ENCODE peak calls at places on chromosomes 7 and 10, in nine cellular contexts. D, Q, F, O, Y, L, V, W and I are unnamed samples.

GRCh38 chr7:137867289-137867688 is 20.5 kb upstream of the DGKI start:
- DNase-seq in D (no peak), Q (no peak), F (no peak), O (no peak), Y (no peak), L (no peak), V (no peak), W (no peak), I (no peak)

GRCh38 chr10:86585037-86585725 is 63.6 kb upstream of the WAPL start:
- DNase-seq in D (peak), Q (peak), F (peak), O (peak), Y (peak), L (peak), V (peak), W (peak), I (peak)

GRCh38 chr10:96228408-96229019 is 42.9 kb downstream of the BLNK start:
- DNase-seq in D (no peak), Q (no peak), F (no peak), O (no peak), Y (no peak), L (no peak), V (no peak), W (no peak), I (no peak)

GRCh38 chr7:44791278-44792219 is 4.9 kb upstream of the PPIA start:
- DNase-seq in D (no peak), Q (no peak), F (no peak), O (no peak), Y (no peak), L (no peak), V (no peak), W (peak), I (no peak)

GRCh38 chr10:88990528-88991160 is at the start of gene FAS:
- DNase-seq in D (peak), Q (peak), F (peak), O (peak), Y (peak), L (peak), V (peak), W (peak), I (peak)

GRCh38 chr10:3763852-3764625 is 21.0 kb downstream of the KLF6 start:
- DNase-seq in D (no peak), Q (no peak), F (no peak), O (no peak), Y (no peak), L (no peak), V (no peak), W (peak), I (no peak)

GRCh38 chr7:129781128-129781855 is 169.8 kb downstream of the NRF1 start:
- DNase-seq in D (no peak), Q (no peak), F (no peak), O (no peak), Y (peak), L (peak), V (no peak), W (peak), I (peak)

GRCh38 chr10:75261813-75262725 is 26.3 kb upstream of the COMTD1 start:
- DNase-seq in D (no peak), Q (no peak), F (no peak), O (no peak), Y (no peak), L (no peak), V (no peak), W (no peak), I (no peak)

GRCh38 chr10:64537112-64537511 is 1015.9 kb downstream of the REEP3 start:
- DNase-seq in D (no peak), Q (no peak), F (no peak), O (no peak), Y (no peak), L (no peak), V (no peak), W (no peak), I (no peak)

GRCh38 chr10:43384252-43385221 is 13.1 kb downstream of the FXYD4 start:
- DNase-seq in D (no peak), Q (no peak), F (peak), O (no peak), Y (no peak), L (no peak), V (no peak), W (no peak), I (peak)

GRCh38 chr10:77846718-77847311 is 79.7 kb downstream of the DLG5 start:
- DNase-seq in D (peak), Q (peak), F (peak), O (peak), Y (peak), L (peak), V (peak), W (peak), I (peak)

GRCh38 chr7:150972094-150972493 is 6.0 kb downstream of the KCNH2 start:
- DNase-seq in D (no peak), Q (no peak), F (no peak), O (peak), Y (no peak), L (no peak), V (no peak), W (no peak), I (no peak)

GRCh38 chr10:68955414-68955785 is 570 bp upstream of the DDX21 start:
- DNase-seq in D (no peak), Q (no peak), F (no peak), O (no peak), Y (peak), L (no peak), V (no peak), W (no peak), I (peak)

GRCh38 chr7:139842414-139843210 is 13.5 kb downstream of the TBXAS1 start:
- DNase-seq in D (no peak), Q (no peak), F (no peak), O (no peak), Y (no peak), L (no peak), V (no peak), W (no peak), I (no peak)

GRCh38 chr10:93481213-93481930 is 762 bp downstream of the MYOF start:
- DNase-seq in D (no peak), Q (no peak), F (no peak), O (peak), Y (no peak), L (no peak), V (no peak), W (no peak), I (no peak)

GRCh38 chr10:80444646-80445319 is 9.3 kb upstream of the TSPAN14 start:
- DNase-seq in D (peak), Q (peak), F (peak), O (peak), Y (peak), L (no peak), V (peak), W (peak), I (peak)

GRCh38 chr10:58590152-58590551 is 77.5 kb downstream of the BICC1 start:
- DNase-seq in D (peak), Q (no peak), F (no peak), O (peak), Y (no peak), L (no peak), V (no peak), W (peak), I (no peak)

GRCh38 chr7:1748774-1749173 is 78.7 kb downstream of the ELFN1 start:
- DNase-seq in D (no peak), Q (no peak), F (no peak), O (no peak), Y (no peak), L (no peak), V (no peak), W (no peak), I (no peak)

GRCh38 chr10:73432646-73433537 is 469 bp downstream of the MSS51 start:
- DNase-seq in D (no peak), Q (no peak), F (no peak), O (no peak), Y (no peak), L (no peak), V (no peak), W (no peak), I (no peak)

GRCh38 chr10:27319752-27320561 is 79.4 kb upstream of the ACBD5 start:
- DNase-seq in D (peak), Q (no peak), F (peak), O (peak), Y (peak), L (no peak), V (peak), W (peak), I (peak)

GRCh38 chr7:143385891-143386781 is 5.0 kb downstream of the ZYX start:
- DNase-seq in D (no peak), Q (no peak), F (peak), O (no peak), Y (no peak), L (no peak), V (no peak), W (no peak), I (peak)

GRCh38 chr7:42217053-42217452 is 20.0 kb downstream of the GLI3 start:
- DNase-seq in D (no peak), Q (no peak), F (no peak), O (no peak), Y (no peak), L (no peak), V (no peak), W (no peak), I (no peak)

GRCh38 chr10:103854265-103854686 is 1.1 kb downstream of the SH3PXD2A start:
- DNase-seq in D (no peak), Q (no peak), F (peak), O (no peak), Y (no peak), L (no peak), V (no peak), W (no peak), I (no peak)

GRCh38 chr7:93307131-93307660 is 75.0 kb downstream of the VPS50 start:
- DNase-seq in D (peak), Q (no peak), F (no peak), O (no peak), Y (no peak), L (no peak), V (no peak), W (no peak), I (no peak)

GRCh38 chr10:70119623-70120022 is 13.0 kb downstream of the AIFM2 start:
- DNase-seq in D (no peak), Q (no peak), F (no peak), O (no peak), Y (no peak), L (no peak), V (no peak), W (no peak), I (no peak)

GRCh38 chr10:110361800-110362456 is 57.2 kb upstream of the SMNDC1 start:
- DNase-seq in D (no peak), Q (no peak), F (no peak), O (no peak), Y (no peak), L (no peak), V (no peak), W (no peak), I (no peak)

GRCh38 chr10:71812016-71812912 is 38.8 kb downstream of the PSAP start:
- DNase-seq in D (peak), Q (peak), F (no peak), O (peak), Y (peak), L (peak), V (peak), W (peak), I (peak)

GRCh38 chr10:80484243-80484642 is 30.1 kb downstream of the TSPAN14 start:
- DNase-seq in D (no peak), Q (no peak), F (no peak), O (no peak), Y (no peak), L (no peak), V (no peak), W (no peak), I (no peak)

GRCh38 chr7:105278973-105279687 is 109.6 kb downstream of the SRPK2 start:
- DNase-seq in D (no peak), Q (no peak), F (no peak), O (no peak), Y (no peak), L (no peak), V (no peak), W (peak), I (no peak)

GRCh38 chr10:111123883-111124282 is 47.1 kb downstream of the ADRA2A start:
- DNase-seq in D (no peak), Q (no peak), F (no peak), O (no peak), Y (no peak), L (no peak), V (no peak), W (no peak), I (no peak)

GRCh38 chr7:143514995-143515735 is 37.5 kb downstream of the TAS2R41 start:
- DNase-seq in D (no peak), Q (no peak), F (no peak), O (no peak), Y (no peak), L (no peak), V (no peak), W (no peak), I (no peak)

GRCh38 chr7:70406419-70407189 is 725.3 kb upstream of the GALNT17 start:
- DNase-seq in D (no peak), Q (no peak), F (no peak), O (peak), Y (no peak), L (no peak), V (no peak), W (no peak), I (no peak)

GRCh38 chr10:30756151-30756550 is 126.6 kb upstream of the LYZL2 start:
- DNase-seq in D (no peak), Q (no peak), F (no peak), O (no peak), Y (no peak), L (no peak), V (no peak), W (no peak), I (no peak)

GRCh38 chr7:1736469-1736817 is 66.4 kb downstream of the ELFN1 start:
- DNase-seq in D (no peak), Q (no peak), F (no peak), O (no peak), Y (no peak), L (no peak), V (no peak), W (no peak), I (no peak)